ENCODE peak calls at places on chromosome 5, in four cellular contexts. E is IMR-90, X is GM12878, Y is K562. G is an unnamed sample.

GRCh38 chr5:172807766-172808311 is 26.2 kb upstream of the ERGIC1 start:
- DNase-seq in E (no peak), Y (no peak), X (no peak), G (peak)

GRCh38 chr5:89826938-89827337 is 582.6 kb downstream of the CETN3 start:
- DNase-seq in Y (no peak), X (no peak), E (no peak), G (no peak)

GRCh38 chr5:32589431-32589830 is 4.1 kb downstream of the SUB1 start:
- DNase-seq in E (no peak), X (no peak), Y (no peak), G (no peak)

GRCh38 chr5:109873687-109874086 is 184.0 kb downstream of the MAN2A1 start:
- DNase-seq in E (no peak), X (no peak), Y (no peak), G (no peak)

GRCh38 chr5:152116926-152117325 is 192.3 kb upstream of the GLRA1 start:
- DNase-seq in E (no peak), X (no peak), Y (no peak), G (no peak)

GRCh38 chr5:462051-462481 is 19.1 kb downstream of the EXOC3 start:
- DNase-seq in X (no peak), Y (no peak), E (no peak), G (no peak)

GRCh38 chr5:65825388-65826328 is 100.7 kb upstream of the ERBIN start:
- DNase-seq in Y (no peak), E (no peak), X (peak), G (no peak)

GRCh38 chr5:16934123-16934522 is 2.0 kb downstream of the MYO10 start:
- DNase-seq in X (no peak), E (peak), Y (peak), G (peak)

GRCh38 chr5:432201-432927 is 10.6 kb upstream of the EXOC3 start:
- DNase-seq in Y (no peak), E (no peak), X (no peak), G (no peak)

GRCh38 chr5:58188287-58188651 is 271.6 kb downstream of the PLK2 start:
- DNase-seq in Y (no peak), X (no peak), E (peak), G (peak)

GRCh38 chr5:160209917-160210316 is 19.4 kb upstream of the FABP6 start:
- DNase-seq in X (no peak), E (no peak), Y (no peak), G (no peak)

GRCh38 chr5:65927497-65928340 is 1.3 kb downstream of the ERBIN start:
- DNase-seq in E (peak), X (no peak), Y (peak), G (peak)

GRCh38 chr5:71907001-71907564 is 188.0 kb downstream of the CARTPT start:
- DNase-seq in E (no peak), X (peak), Y (no peak), G (no peak)

GRCh38 chr5:69032009-69032408 is 61.8 kb upstream of the SLC30A5 start:
- DNase-seq in E (no peak), X (no peak), Y (peak), G (no peak)

GRCh38 chr5:10729320-10730133 is 31.5 kb downstream of the DAP start:
- DNase-seq in E (no peak), X (no peak), Y (no peak), G (no peak)

GRCh38 chr5:141208478-141208877 is at the start of gene PCDHB12:
- DNase-seq in X (no peak), E (peak), Y (peak), G (no peak)

DNA sequence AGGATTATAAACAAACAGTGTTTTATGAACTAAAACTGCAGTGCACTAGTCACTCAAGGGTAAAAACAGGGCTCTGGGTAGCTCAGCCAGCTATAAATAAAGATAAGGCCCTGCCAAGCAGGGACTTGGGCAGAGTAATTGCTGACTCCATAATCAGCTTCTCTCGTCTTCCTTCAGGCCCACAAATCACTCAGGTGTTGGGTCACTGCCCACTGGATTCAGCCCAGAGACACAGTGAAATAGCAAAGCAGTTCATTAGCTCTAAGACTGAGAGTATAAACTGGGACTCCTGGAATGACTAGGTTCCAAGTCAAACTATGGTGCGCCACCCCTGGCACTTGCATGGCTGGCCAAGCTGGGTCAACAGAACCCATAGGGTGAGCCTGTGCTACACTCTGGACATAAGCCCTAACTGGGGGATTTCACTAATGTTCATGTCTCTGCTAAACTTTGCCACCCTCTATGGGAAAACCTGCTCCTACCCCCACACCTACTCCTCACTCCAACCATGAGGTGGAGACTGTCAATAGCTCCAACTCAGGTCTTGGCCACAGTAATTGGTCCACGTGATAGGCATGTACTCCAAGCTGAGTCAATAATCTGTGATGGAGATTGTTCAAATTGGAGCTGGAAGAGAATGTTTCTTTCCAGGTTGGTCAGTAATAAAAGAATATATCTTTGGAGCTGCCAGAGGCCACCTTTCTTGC is 158.5 kb downstream of the SLIT3 start:
- DNase-seq in X (no peak), E (no peak), Y (no peak), G (no peak)
- TF ChIP-seq ELK1 in X (no peak), E (no peak), Y (no peak), G (no peak)

DNA sequence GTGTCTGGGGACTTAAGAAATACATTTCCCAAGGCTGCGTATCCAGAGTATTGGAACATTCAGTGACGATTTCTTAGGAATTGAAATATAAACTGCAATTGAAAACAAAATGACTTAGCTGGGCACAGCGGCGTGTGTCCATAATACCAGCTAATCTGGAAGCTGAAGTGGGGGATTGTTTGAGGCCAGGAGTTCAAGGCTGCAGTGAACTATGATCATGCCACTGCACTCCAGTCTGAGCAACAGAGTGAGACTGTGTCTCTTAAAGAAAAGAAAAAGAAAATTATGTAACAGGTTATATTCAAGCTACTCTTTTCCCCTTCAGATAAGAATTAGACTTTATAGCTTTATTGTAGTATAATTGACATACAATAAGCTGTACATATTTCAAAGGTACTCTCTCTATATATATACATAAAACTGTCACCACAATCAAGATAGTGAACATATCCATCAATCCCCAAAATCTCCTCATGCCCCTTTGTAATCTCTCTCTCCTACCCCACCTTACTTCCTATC is 6.4 kb downstream of the SLC26A2 start:
- DNase-seq in X (no peak), Y (no peak), E (no peak), G (no peak)
- TF ChIP-seq ELK1 in X (no peak), Y (no peak), E (no peak), G (no peak)

GRCh38 chr5:132751444-132751843 is 4.2 kb downstream of the CCNI2 start:
- DNase-seq in E (peak), X (peak), Y (no peak), G (no peak)
- TF ChIP-seq ELK1 in E (no peak), X (no peak), Y (no peak), G (no peak)

GRCh38 chr5:95970359-95970704 is 8.7 kb upstream of the ELL2 start:
- DNase-seq in X (no peak), E (no peak), Y (no peak), G (no peak)

GRCh38 chr5:95975703-95976102 is 14.1 kb upstream of the ELL2 start:
- DNase-seq in E (no peak), X (no peak), Y (no peak), G (no peak)

GRCh38 chr5:95972196-95972595 is 10.5 kb upstream of the ELL2 start:
- DNase-seq in X (no peak), Y (no peak), E (no peak), G (no peak)

GRCh38 chr5:95976606-95977005 is 15.0 kb upstream of the ELL2 start:
- DNase-seq in E (no peak), Y (no peak), X (no peak), G (no peak)

GRCh38 chr5:95973793-95974325 is 12.2 kb upstream of the ELL2 start:
- DNase-seq in E (peak), Y (peak), X (peak), G (no peak)
- TF ChIP-seq ELK1 in E (no peak), Y (no peak), X (no peak), G (no peak)

G was measured in A549.